ENCODE peak calls at places on chromosome X, in five cellular contexts. N is naive B cell, J is HFFc6, X is GDM1, B is globus pallidus. M is an unnamed sample.
A peak's percentile ranks its signal among the peaks of the same experiment; 100 is the strongest.

GRCh38 chrX:129493643-129494042 is 29.6 kb downstream of the SMARCA1 start:
- DNase-seq in N (no peak), X (no peak), B (no peak), J (peak; percentile 49), M (peak; percentile 38)

GRCh38 chrX:132488092-132488749 is 617 bp downstream of the MBNL3 start:
- DNase-seq in N (peak; percentile 55), J (peak; percentile 20), X (peak; percentile 45), B (peak; percentile 28), M (no peak)

GRCh38 chrX:45903781-45904201 is 641.4 kb downstream of the ZNF674 start:
- DNase-seq in J (no peak), X (peak; percentile 92), B (no peak), N (no peak), M (no peak)

GRCh38 chrX:93673869-93674271 is at the start of gene FAM133A:
- DNase-seq in X (no peak), N (no peak), B (no peak), J (peak; percentile 36), M (peak; percentile 6)

GRCh38 chrX:14427614-14428013 is 101.7 kb upstream of the GLRA2 start:
- DNase-seq in N (no peak), X (no peak), B (no peak), J (no peak), M (no peak)

GRCh38 chrX:135556055-135556454 is 35.6 kb downstream of the INTS6L start:
- DNase-seq in J (no peak), N (peak; percentile 3), X (no peak), B (no peak), M (no peak)

GRCh38 chrX:109827772-109828171 is 94.7 kb upstream of the ACSL4 start:
- DNase-seq in X (no peak), B (no peak), J (no peak), N (no peak), M (no peak)

GRCh38 chrX:75781618-75782017 is 3.4 kb downstream of the MAGEE2 start:
- DNase-seq in B (peak; percentile 41), X (no peak), J (no peak), N (no peak), M (no peak)

GRCh38 chrX:11533211-11533651 is 132.5 kb downstream of the ARHGAP6 start:
- DNase-seq in J (peak; percentile 72), X (peak; percentile 26), B (peak; percentile 60), N (peak; percentile 56), M (peak; percentile 61)

GRCh38 chrX:14528629-14529287 is 578 bp upstream of the GLRA2 start:
- DNase-seq in J (peak; percentile 42), B (peak; percentile 20), X (peak; percentile 2), N (peak; percentile 9), M (peak; percentile 45)

GRCh38 chrX:130563476-130563875 is 161.7 kb downstream of the RBMX2 start:
- DNase-seq in J (no peak), X (no peak), N (no peak), B (no peak), M (no peak)

GRCh38 chrX:17732138-17732783 is 5.0 kb upstream of the SCML1 start:
- DNase-seq in N (no peak), X (no peak), B (no peak), J (no peak), M (no peak)

GRCh38 chrX:63658920-63659319 is 126.1 kb downstream of the ARHGEF9 start:
- DNase-seq in J (no peak), X (no peak), B (no peak), N (no peak), M (no peak)

GRCh38 chrX:18833071-18833731 is 125.8 kb downstream of the PPEF1 start:
- DNase-seq in X (no peak), J (no peak), N (no peak), B (peak; percentile 24), M (no peak)

GRCh38 chrX:49029876-49030275 is 13.3 kb downstream of the TFE3 start:
- DNase-seq in B (no peak), J (no peak), N (no peak), X (no peak), M (no peak)

GRCh38 chrX:104842646-104843045 is 276.6 kb downstream of the IL1RAPL2 start:
- DNase-seq in J (no peak), N (no peak), B (no peak), X (no peak), M (no peak)

GRCh38 chrX:72079607-72080006 is 52.1 kb downstream of the RTL5 start:
- DNase-seq in B (no peak), X (peak; percentile 65), J (no peak), N (no peak), M (no peak)

GRCh38 chrX:70262952-70263567 is 3.1 kb upstream of the P2RY4 start:
- DNase-seq in J (peak; percentile 5), X (peak; percentile 10), N (no peak), B (peak; percentile 6), M (no peak)

GRCh38 chrX:67893931-67894330 is 350.1 kb downstream of the AR start:
- DNase-seq in J (no peak), B (no peak), X (no peak), N (no peak), M (no peak)

GRCh38 chrX:120664081-120664480 is 34.2 kb upstream of the C1GALT1C1 start:
- DNase-seq in X (no peak), N (peak; percentile 18), J (no peak), B (no peak), M (no peak)

GRCh38 chrX:14777484-14777883 is 95.4 kb downstream of the FANCB start:
- DNase-seq in N (no peak), X (no peak), J (peak; percentile 9), B (no peak), M (peak; percentile 37)

GRCh38 chrX:133606990-133607389 is 191.7 kb upstream of the GPC4 start:
- DNase-seq in J (no peak), B (no peak), N (no peak), X (no peak), M (no peak)

GRCh38 chrX:46573896-46574336 is 351 bp downstream of the CHST7 start:
- DNase-seq in N (peak; percentile 59), B (no peak), X (no peak), J (no peak), M (no peak)

GRCh38 chrX:6226053-6226645 is 2.5 kb downstream of the NLGN4X start:
- DNase-seq in X (no peak), B (peak; percentile 35), N (no peak), J (no peak), M (no peak)

GRCh38 chrX:68177542-68177941 is 255.8 kb downstream of the OPHN1 start:
- DNase-seq in N (no peak), X (no peak), J (no peak), B (no peak), M (no peak)

GRCh38 chrX:27591938-27592337 is 1.8 kb downstream of the DCAF8L2 start:
- DNase-seq in J (no peak), X (no peak), N (no peak), B (no peak), M (no peak)

GRCh38 chrX:110286126-110286525 is 31.8 kb downstream of the AMMECR1 start:
- DNase-seq in J (peak; percentile 82), X (no peak), B (no peak), N (no peak), M (peak; percentile 60)

GRCh38 chrX:53281321-53281822 is at the start of gene IQSEC2:
- DNase-seq in J (peak; percentile 63), X (no peak), N (no peak), B (peak; percentile 41), M (peak; percentile 62)

GRCh38 chrX:123994730-123995129 is 33.2 kb downstream of the STAG2 start:
- DNase-seq in J (no peak), B (no peak), N (no peak), X (no peak), M (no peak)